ENCODE peak calls at places on chromosomes 1 and 21, in seven cellular contexts. Y is PC-3, K is progenitor cell of endocrine pancreas, W is activated B cell treated with CpG ODN at 0.5 μM for 24 hours, D is H9, M is cardiac muscle cell, P is BE2C. S is an unnamed sample.

GRCh38 chr1:19739628-19740027 is 60.1 kb downstream of the TMCO4 start:
- DNase-seq in W (no peak), K (no peak), M (no peak), D (no peak), Y (no peak), P (no peak), S (no peak)

GRCh38 chr1:230047114-230047865 is 19.7 kb upstream of the GALNT2 start:
- DNase-seq in Y (peak; percentile 84), W (no peak), D (peak; percentile 84), K (no peak), P (no peak), M (peak; percentile 14), S (no peak)

GRCh38 chr1:30881266-30882181 is 27.0 kb downstream of the SDC3 start:
- DNase-seq in M (no peak), W (peak; percentile 63), P (peak; percentile 27), D (no peak), Y (no peak), K (no peak), S (peak; percentile 39)

GRCh38 chr1:93616996-93617669 is 64.5 kb downstream of the BCAR3 start:
- DNase-seq in K (no peak), W (no peak), D (no peak), P (peak; percentile 34), M (peak; percentile 59), Y (no peak), S (no peak)

GRCh38 chr1:66758247-66758755 is 6.0 kb downstream of the DYNLT5 start:
- DNase-seq in Y (no peak), K (no peak), P (no peak), M (peak; percentile 16), W (no peak), D (no peak), S (no peak)

GRCh38 chr1:82517586-82517985 is 716.9 kb downstream of the ADGRL2 start:
- DNase-seq in P (peak; percentile 5), M (peak; percentile 30), K (no peak), D (peak; percentile 62), Y (peak; percentile 17), W (no peak), S (no peak)

GRCh38 chr21:17343055-17343454 is 169.8 kb upstream of the CXADR start:
- DNase-seq in P (no peak), W (no peak), D (no peak), Y (peak; percentile 17), K (no peak), M (peak; percentile 4), S (no peak)

GRCh38 chr1:44784094-44785026 is 3.6 kb downstream of the BEST4 start:
- DNase-seq in M (peak; percentile 21), P (peak; percentile 25), K (peak; percentile 36), W (peak; percentile 50), Y (no peak), D (peak; percentile 61), S (peak; percentile 49)

GRCh38 chr1:232511172-232511571 is 118.8 kb downstream of the SIPA1L2 start:
- DNase-seq in D (no peak), P (no peak), M (no peak), K (no peak), W (no peak), Y (peak; percentile 52), S (no peak)

GRCh38 chr1:232510367-232511110 is 119.4 kb downstream of the SIPA1L2 start:
- DNase-seq in P (no peak), M (no peak), Y (peak; percentile 71), D (no peak), K (no peak), W (no peak), S (no peak)

GRCh38 chr1:232509570-232509969 is 120.4 kb downstream of the SIPA1L2 start:
- DNase-seq in P (no peak), K (no peak), Y (no peak), W (no peak), M (peak; percentile 66), D (no peak), S (no peak)

GRCh38 chr1:232508161-232508661 is 121.7 kb downstream of the SIPA1L2 start:
- DNase-seq in M (no peak), W (no peak), P (peak; percentile 13), D (no peak), K (no peak), Y (peak; percentile 14), S (no peak)

DNA sequence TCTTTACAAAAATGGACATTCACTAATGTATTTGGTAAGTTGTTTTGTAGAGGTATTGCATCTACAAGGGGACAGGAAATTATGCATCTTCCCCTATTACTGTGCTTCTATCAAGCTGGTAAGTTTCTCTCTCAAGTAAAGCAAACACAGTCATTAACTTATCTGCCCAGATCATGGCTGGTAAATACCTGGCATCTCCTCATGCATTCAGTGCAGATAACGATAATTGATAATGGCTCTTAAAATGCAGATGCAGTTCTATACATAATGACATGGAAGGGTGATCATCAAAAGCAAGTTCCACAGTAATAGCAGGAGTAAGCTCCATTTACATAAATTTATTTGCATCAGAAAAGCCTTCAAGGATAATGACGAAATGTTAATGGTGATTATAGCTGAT is 122.4 kb downstream of the SIPA1L2 start:
- DNase-seq in D (no peak), W (no peak), M (no peak), K (no peak), Y (no peak), P (no peak), S (no peak)
- TF ChIP-seq CTCF in D (no peak), W (no peak), M (no peak), K (no peak), Y (no peak), P (no peak), S (no peak)

GRCh38 chr1:6279721-6280383 is 19.0 kb upstream of the GPR153 start:
- DNase-seq in W (no peak), P (no peak), K (no peak), M (no peak), Y (no peak), D (no peak), S (no peak)

GRCh38 chr1:6281511-6282402 is 20.9 kb upstream of the GPR153 start:
- DNase-seq in Y (no peak), D (no peak), M (no peak), P (no peak), W (no peak), K (no peak), S (no peak)

GRCh38 chr1:6279066-6279465 is 18.2 kb upstream of the GPR153 start:
- DNase-seq in D (no peak), W (no peak), K (no peak), P (no peak), M (no peak), Y (no peak), S (no peak)

GRCh38 chr1:6282577-6283270 is 21.8 kb upstream of the GPR153 start:
- DNase-seq in P (no peak), D (no peak), M (no peak), K (no peak), Y (no peak), W (no peak), S (no peak)

DNA sequence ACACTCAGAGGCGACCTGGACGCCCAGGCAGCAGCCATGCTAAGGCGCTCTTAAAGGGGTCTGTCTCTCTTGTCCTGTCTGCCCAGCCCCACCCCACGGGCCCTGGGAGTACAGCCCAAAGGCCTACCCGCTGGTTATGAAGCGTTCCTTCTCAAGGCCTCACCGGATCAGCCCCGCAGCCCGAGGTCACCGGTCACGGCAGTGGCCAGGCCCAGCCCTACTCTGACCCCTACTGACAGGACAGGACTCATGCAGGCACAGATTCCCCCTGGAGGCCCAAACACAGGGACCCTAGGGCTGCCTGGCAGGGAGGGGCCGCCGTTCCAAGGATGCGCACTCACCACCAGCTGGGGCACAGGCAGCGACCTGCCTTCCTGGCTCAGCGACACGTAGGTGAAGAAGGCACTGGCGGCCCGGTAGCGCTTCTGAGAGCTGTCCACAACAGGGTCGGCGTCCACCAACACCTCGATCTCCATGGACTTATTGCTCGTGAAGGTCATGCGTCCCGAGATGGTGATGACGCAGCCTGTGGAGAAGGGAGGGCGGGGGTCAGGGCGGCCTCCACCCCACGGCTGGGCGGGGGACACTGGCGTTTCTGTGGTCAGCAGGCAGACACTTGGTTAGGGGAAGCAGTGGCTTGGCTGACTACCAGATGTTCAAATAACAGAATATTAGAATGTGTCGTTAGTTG is 20.0 kb upstream of the GPR153 start:
- DNase-seq in P (no peak), K (peak; percentile 38), D (peak; percentile 84), M (peak; percentile 18), W (no peak), Y (no peak), S (no peak)
- TF ChIP-seq CTCF in P (peak; percentile 32), K (peak; percentile 54), D (peak; percentile 73), M (peak; percentile 28), W (no peak), Y (peak; percentile 64), S (no peak)

GRCh38 chr21:43979654-43980053 is 32.5 kb upstream of the TRAPPC10 start:
- DNase-seq in P (no peak), W (no peak), K (no peak), Y (no peak), D (no peak), M (no peak), S (no peak)
- TF ChIP-seq CTCF in P (no peak), W (no peak), K (no peak), Y (peak; percentile 27), D (no peak), M (peak; percentile 10), S (no peak)

DNA sequence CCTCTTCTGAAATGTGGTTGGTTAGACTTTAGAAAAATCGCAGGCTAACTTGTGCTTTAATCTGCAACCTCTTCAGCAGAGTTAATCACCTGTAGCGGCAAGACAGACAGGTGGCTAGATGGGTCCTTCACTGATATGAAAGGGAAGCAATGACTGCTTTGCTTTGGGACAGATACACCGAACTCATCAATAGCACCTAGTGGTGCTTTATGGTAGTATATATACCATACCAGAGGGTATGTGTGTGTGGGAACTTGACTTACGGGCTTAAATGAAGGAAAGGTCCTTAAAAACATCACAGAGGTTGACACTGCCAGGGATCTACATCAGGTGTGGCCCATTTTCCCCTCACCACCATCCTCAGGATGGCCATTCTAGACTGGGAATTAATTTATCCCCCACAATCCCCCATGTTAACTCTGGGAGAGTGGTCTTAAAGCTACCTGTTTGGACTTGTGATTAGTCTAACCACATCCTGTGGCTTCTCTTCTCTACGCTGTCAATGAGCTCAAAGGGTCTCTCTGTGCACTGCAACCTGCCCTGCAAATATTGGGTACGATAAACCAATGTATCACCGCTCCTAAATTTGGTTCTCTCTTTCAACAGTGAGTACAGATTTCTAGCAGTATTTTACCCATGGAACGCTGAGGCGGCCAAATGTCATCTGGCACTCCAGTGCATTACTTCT is 162.7 kb downstream of the SIPA1L2 start:
- DNase-seq in W (no peak), M (no peak), P (no peak), K (no peak), D (no peak), Y (peak; percentile 12), S (no peak)
- TF ChIP-seq CTCF in W (no peak), M (no peak), P (peak; percentile 24), K (no peak), D (peak; percentile 44), Y (peak; percentile 47), S (no peak)

DNA sequence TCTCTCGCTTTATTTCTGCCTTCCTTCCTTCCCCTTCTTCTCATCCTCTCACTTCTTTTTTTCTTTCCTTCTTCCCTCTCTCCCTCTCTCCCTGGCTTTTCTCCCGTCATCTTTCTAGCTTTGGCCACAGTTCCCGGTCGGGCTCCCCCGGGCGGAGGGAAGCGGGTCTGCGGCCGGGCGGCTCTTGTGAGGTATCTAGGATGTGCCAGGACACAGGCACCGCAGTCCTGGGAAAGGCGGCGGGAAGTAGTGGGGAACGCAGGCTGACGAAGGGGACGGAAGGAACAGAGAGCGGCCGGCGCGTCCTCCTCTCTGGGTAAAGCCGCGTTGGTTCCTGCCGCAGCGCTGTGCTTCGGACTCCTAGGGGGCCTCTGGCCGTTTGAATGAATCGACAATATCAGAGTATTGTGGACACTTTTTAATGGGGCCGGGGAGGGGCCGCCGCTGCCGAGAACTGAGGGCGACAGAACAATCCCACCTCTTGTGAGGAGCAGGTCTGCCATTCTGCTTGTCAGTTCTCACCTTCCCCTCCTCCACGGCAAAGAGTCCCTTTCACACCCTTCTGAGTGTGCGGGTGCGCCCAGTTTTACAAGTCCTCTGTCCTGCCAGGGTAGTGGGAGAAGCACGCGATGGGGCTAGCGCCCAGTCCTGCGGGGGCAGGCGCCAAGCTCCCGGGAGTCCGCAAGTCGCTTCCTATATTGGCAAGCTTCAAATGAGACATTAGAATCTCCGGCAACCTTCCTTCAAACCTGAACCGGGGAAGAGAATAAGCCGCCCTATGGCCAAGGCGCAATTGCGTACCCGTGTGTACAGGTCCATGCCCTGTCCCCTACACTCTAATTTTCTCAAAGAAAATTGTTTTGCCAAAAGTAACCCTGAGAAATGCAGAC is 1.1 kb upstream of the LHX9 start:
- DNase-seq in P (peak; percentile 95), M (peak; percentile 63), D (peak; percentile 90), Y (peak; percentile 79), K (peak; percentile 55), W (no peak), S (no peak)
- TF ChIP-seq CTCF in P (peak; percentile 85), M (peak; percentile 74), D (peak; percentile 78), Y (peak; percentile 70), K (peak; percentile 70), W (no peak), S (no peak)